ENCODE peak calls at places on chromosomes 2 and 18, in five cellular contexts. P, E, O, N and T are unnamed samples.

GRCh38 chr2:217090024-217090473 is 230.2 kb upstream of the TNP1 start:
- DNase-seq in P (no peak), E (peak), O (no peak), N (no peak), T (no peak)

GRCh38 chr2:349390-349789 is 61.5 kb upstream of the ALKAL2 start:
- DNase-seq in P (no peak), O (no peak), E (no peak), N (no peak), T (no peak)

GRCh38 chr2:171822520-171823297 is 71.3 kb downstream of the SLC25A12 start:
- DNase-seq in P (no peak), N (no peak), O (no peak), E (no peak), T (no peak)

GRCh38 chr2:42060718-42061619 is 13.1 kb downstream of the PKDCC start:
- DNase-seq in P (peak), E (peak), O (peak), N (peak), T (peak)

GRCh38 chr2:109213646-109214417 is 84.8 kb downstream of the SH3RF3 start:
- DNase-seq in N (peak), P (peak), E (peak), O (no peak), T (peak)

GRCh38 chr18:66395671-66396218 is 208.1 kb downstream of the CDH19 start:
- DNase-seq in N (no peak), P (no peak), E (no peak), O (peak), T (no peak)

GRCh38 chr2:24831736-24832421 is 38.7 kb downstream of the CENPO start:
- DNase-seq in E (no peak), O (peak), N (peak), P (peak), T (no peak)

GRCh38 chr2:40964509-40964908 is 512.6 kb upstream of the SLC8A1 start:
- DNase-seq in E (no peak), N (no peak), O (no peak), P (no peak), T (no peak)

GRCh38 chr18:34742761-34743366 is 32.8 kb downstream of the DTNA start:
- DNase-seq in O (no peak), E (no peak), N (no peak), P (no peak), T (no peak)

GRCh38 chr2:232249096-232249495 is 129.5 kb upstream of the ALPP start:
- DNase-seq in O (no peak), E (no peak), N (no peak), P (no peak), T (no peak)

GRCh38 chr2:53987336-53987921 is 16.6 kb upstream of the PSME4 start:
- DNase-seq in P (no peak), O (no peak), E (peak), N (no peak), T (peak)

GRCh38 chr2:237041231-237041630 is 44.5 kb upstream of the COPS8 start:
- DNase-seq in O (peak), P (no peak), E (no peak), N (no peak), T (no peak)

GRCh38 chr2:222492683-222493082 is 68.3 kb downstream of the SGPP2 start:
- DNase-seq in N (no peak), O (no peak), P (no peak), E (peak), T (no peak)

GRCh38 chr2:45857848-45858520 is 206.5 kb downstream of the PRKCE start:
- DNase-seq in N (no peak), E (no peak), P (no peak), O (no peak), T (no peak)

GRCh38 chr2:28274911-28275685 is 117.6 kb upstream of the FOSL2 start:
- DNase-seq in E (peak), N (no peak), O (no peak), P (peak), T (peak)

GRCh38 chr2:106284255-106284654 is 90.2 kb upstream of the UXS1 start:
- DNase-seq in O (no peak), E (no peak), P (peak), N (no peak), T (no peak)

GRCh38 chr2:12317853-12318426 is 398.8 kb upstream of the TRIB2 start:
- DNase-seq in O (no peak), P (no peak), N (no peak), E (peak), T (peak)

GRCh38 chr2:44528595-44528994 is 166.8 kb downstream of the CAMKMT start:
- DNase-seq in O (no peak), E (peak), P (no peak), N (no peak), T (peak)

GRCh38 chr2:197705912-197706838 is 1.0 kb downstream of the MARS2 start:
- DNase-seq in O (no peak), E (peak), P (peak), N (peak), T (no peak)

GRCh38 chr18:75208055-75208835 is 694 bp downstream of the PTGR3 start:
- DNase-seq in O (peak), N (peak), E (peak), P (peak), T (peak)

GRCh38 chr2:128835342-128835855 is 516.7 kb upstream of the HS6ST1 start:
- DNase-seq in P (no peak), E (no peak), O (no peak), N (no peak), T (no peak)

GRCh38 chr2:238945433-238946150 is 97.7 kb downstream of the TWIST2 start:
- DNase-seq in P (peak), N (peak), O (peak), E (peak), T (peak)

GRCh38 chr18:39296293-39296888 is 1730.8 kb upstream of the CELF4 start:
- DNase-seq in P (no peak), E (no peak), O (no peak), N (no peak), T (no peak)

GRCh38 chr18:50724631-50725235 is 95.1 kb downstream of the MRO start:
- DNase-seq in E (peak), O (peak), N (no peak), P (peak), T (no peak)

GRCh38 chr18:13530215-13530878 is 196.0 kb downstream of the FAM210A start:
- DNase-seq in P (no peak), N (no peak), E (no peak), O (no peak), T (no peak)

GRCh38 chr2:120765031-120765910 is 29.6 kb downstream of the GLI2 start:
- DNase-seq in N (peak), O (peak), P (peak), E (peak), T (peak)

GRCh38 chr2:217934321-217935131 is 68.3 kb downstream of the TNS1 start:
- DNase-seq in P (peak), O (peak), N (peak), E (peak), T (peak)

GRCh38 chr2:101188683-101189405 is 37.7 kb upstream of the TBC1D8 start:
- DNase-seq in O (no peak), E (peak), P (no peak), N (no peak), T (peak)

GRCh38 chr18:65468881-65469280 is 281.9 kb upstream of the CDH7 start:
- DNase-seq in N (no peak), P (no peak), O (no peak), E (no peak), T (no peak)

GRCh38 chr2:199457147-199458016 is at the start of gene SATB2:
- DNase-seq in P (peak), O (peak), N (peak), E (peak), T (peak)

GRCh38 chr2:10774394-10774793 is 38.2 kb downstream of the PDIA6 start:
- DNase-seq in P (peak), E (peak), O (peak), N (peak), T (no peak)

GRCh38 chr18:22169889-22170420 is 566 bp downstream of the GATA6 start:
- DNase-seq in O (peak), N (peak), E (peak), P (peak), T (peak)

GRCh38 chr2:207505180-207505579 is 24.6 kb upstream of the CREB1 start:
- DNase-seq in N (no peak), E (no peak), O (no peak), P (no peak), T (peak)

GRCh38 chr18:76405761-76406356 is 89.2 kb downstream of the ZNF516 start:
- DNase-seq in O (peak), N (peak), P (peak), E (peak), T (peak)

GRCh38 chr2:174901075-174901474 is 104.1 kb downstream of the CHN1 start:
- DNase-seq in N (no peak), O (no peak), P (no peak), E (peak), T (peak)

GRCh38 chr2:109396338-109397180 is 217.2 kb downstream of the SEPTIN10 start:
- DNase-seq in O (no peak), N (no peak), P (no peak), E (peak), T (peak)

GRCh38 chr2:240449764-240450531 is 14.5 kb downstream of the GPC1 start:
- DNase-seq in E (no peak), P (no peak), N (peak), O (peak), T (no peak)

GRCh38 chr2:31246184-31246852 is 12.4 kb downstream of the EHD3 start:
- DNase-seq in O (no peak), P (no peak), N (no peak), E (no peak), T (peak)

DNA sequence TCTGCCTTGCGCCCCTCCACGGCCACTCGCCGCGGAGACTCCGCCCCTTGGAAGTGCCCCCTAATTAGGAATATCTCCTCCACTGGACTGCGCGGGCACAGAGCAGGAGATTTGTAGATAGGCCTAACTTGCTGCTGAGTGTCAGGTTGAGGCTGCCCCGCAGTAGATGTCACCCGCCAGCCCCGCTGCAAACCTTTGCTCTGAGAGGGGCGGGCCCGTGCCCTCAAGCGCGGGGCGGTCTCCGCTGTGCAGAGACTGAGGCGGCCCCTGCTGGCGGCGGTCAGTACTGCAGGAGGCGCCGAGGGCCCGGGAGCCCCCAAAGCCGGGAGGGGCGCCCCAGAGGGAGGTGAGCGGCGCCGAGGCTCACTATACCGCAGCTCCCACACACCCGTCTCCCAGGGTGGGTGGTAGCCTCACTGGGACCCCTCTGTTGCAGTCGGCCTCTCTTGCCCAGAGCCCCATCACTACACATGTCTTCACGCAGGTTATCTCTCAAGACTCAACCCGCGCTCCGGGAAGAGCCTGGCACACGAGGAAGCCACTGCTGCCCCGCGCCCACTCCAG is 2.9 kb upstream of the NEURL3 start:
- DNase-seq in E (peak), O (peak), P (peak), N (peak), T (peak)
- H3K4me3 ChIP-seq in E (peak), O (peak), P (peak), N (peak), T (peak)

DNA sequence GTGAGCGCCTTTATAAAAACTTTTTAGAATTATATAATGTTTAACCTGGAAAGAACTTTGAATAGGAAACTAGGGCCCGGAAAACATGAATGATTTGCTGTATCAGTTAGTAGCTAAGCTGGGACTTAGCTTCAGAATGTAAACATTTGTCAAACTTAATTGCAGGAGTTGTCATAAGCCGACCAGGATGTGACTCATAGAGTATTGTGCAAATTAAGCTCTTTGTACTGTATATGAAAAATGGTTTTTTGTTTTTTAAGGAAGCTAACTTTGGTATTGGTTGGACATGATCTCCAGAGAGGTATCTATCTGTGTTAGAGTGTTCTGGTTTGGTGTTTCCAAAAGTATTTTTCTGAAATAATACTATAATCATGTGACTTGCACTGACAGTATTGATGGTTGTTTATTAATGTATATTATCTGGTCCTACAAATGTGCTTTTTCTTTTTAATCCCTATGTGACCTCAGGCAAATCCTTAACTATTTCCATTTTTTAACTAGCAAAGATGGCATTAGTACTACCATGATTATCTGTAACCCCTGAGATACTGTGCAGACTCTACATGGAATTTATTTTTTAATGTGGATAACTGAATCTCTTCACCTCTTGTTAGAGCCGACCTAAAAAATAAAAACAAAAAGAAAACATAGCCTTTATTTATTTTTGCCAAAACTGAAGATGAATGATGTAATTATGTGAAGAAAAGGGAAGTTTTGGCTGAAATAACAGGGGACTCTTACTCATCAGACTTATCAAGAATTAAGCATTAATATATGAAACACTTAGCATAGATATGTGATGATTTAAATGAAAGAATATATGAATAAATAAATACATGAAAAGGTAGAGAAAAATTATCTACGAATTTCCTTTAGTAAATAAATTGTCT is 11.7 kb downstream of the YIPF4 start:
- DNase-seq in E (peak), O (no peak), N (no peak), P (no peak), T (peak)
- H3K4me3 ChIP-seq in E (no peak), O (no peak), N (no peak), P (no peak), T (no peak)

DNA sequence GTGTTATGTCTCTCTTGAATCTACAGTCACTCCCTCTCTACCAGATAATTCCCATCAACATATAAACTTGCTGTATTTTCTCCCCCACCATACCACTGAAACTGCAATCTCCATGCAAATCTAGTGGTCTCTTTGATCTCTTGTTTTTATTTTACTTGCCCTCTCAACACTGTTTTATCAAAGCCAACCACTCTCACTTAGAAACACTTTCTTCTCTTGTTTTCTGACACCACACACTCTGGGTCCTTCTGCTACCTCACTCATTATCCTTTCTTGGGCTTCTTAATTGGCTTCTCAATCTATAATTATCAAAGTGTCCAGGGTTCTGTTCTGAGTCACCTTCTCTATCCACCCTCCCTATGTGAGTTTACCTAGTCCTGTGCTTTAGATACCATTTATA is 2.0 kb upstream of the MCFD2 start:
- DNase-seq in N (no peak), E (no peak), P (no peak), O (no peak), T (no peak)
- H3K4me3 ChIP-seq in N (no peak), E (no peak), P (no peak), O (no peak), T (no peak)

GRCh38 chr2:176103634-176104337 is 3.3 kb upstream of the HOXD11 start:
- DNase-seq in N (no peak), P (no peak), O (no peak), E (no peak), T (no peak)

GRCh38 chr2:176105078-176105726 is 1.9 kb upstream of the HOXD11 start:
- DNase-seq in P (no peak), E (no peak), N (no peak), O (no peak), T (no peak)

GRCh38 chr2:176102309-176102866 is 2.8 kb downstream of the HOXD12 start:
- DNase-seq in E (no peak), N (no peak), P (no peak), O (no peak), T (no peak)

GRCh38 chr2:176105727-176106635 is 1.1 kb upstream of the HOXD11 start:
- DNase-seq in N (no peak), O (peak), P (no peak), E (no peak), T (no peak)

DNA sequence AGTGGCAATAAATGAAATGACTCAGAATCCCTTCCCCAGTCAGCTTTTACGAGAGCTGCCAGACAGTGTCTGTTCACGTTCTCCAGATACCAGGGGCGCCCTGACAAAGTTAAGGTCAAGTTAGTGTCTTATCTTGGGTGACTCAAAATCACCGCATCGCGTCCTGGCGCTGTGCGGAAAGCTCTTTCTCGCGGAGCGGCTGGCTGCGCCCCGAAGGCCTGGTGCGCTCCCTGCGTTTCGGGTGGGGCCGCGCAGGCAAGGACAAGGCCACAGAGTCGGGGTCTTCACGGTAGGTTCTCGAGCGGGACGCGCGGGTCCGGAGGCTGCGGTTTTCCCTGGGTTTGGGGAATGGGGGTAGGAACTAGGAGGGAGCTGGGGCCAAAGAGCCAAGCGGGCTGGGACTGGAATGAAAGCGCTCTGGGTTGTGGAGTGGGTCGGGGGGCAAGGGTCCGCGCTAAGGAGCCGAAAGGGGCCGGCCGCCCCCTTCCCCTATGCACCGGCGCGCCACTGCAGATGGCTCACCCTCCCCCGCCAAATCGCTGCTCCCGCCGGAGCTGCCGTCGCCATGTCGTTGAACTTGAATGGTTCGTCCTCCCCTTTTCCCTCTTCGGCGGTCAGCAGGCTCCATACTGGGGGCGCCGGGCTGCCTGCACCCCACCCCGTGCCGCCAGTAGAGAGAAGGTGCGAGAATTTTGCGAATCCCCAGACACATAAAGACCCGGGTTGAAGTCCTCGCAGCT is 2.6 kb upstream of the HOXD11 start:
- DNase-seq in N (no peak), P (no peak), O (peak), E (no peak), T (no peak)
- H3K4me3 ChIP-seq in N (peak), P (no peak), O (no peak), E (no peak), T (no peak)

GRCh38 chr18:49055787-49056186 is 105.0 kb upstream of the SMAD7 start:
- DNase-seq in P (peak), O (peak), N (peak), E (peak), T (peak)

GRCh38 chr18:49061906-49062831 is 111.4 kb upstream of the SMAD7 start:
- DNase-seq in E (no peak), P (no peak), O (no peak), N (no peak), T (no peak)

GRCh38 chr18:49061239-49061905 is 110.6 kb upstream of the SMAD7 start:
- DNase-seq in E (no peak), P (no peak), N (no peak), O (peak), T (no peak)

GRCh38 chr18:49062832-49063226 is 112.1 kb upstream of the SMAD7 start:
- DNase-seq in P (no peak), O (no peak), N (no peak), E (no peak), T (no peak)

DNA sequence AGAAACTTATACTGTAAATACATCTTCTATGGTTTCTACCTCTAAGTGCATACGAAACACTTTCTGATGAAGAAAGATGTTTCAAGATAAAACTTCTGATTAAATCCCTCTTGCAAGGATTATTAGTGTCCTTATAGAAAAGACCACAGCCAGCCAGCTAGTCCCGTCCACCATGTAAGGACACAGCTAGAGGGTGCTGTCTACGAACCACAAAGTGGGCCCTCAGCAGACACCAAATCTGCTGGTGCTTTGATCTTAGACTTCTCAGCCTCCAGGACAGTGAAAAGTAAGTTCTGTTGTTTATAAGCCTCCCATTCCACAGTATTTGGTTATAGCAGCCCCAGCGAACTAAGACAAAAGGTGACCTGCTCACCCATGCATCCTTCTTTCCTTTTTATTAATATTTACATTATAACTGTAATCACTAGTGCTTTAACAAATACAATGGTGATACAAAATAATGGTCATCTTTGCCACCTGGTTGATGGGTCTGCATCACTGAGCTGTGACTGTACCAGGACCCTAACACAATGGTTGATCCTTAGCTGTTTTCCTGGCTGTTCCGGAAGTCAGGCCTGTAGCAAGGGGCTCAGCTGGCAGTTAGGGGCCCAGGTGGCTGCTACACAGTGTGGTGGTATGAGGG is 108.4 kb upstream of the SMAD7 start:
- DNase-seq in E (no peak), O (no peak), N (no peak), P (no peak), T (peak)
- H3K4me3 ChIP-seq in E (no peak), O (no peak), N (no peak), P (no peak), T (no peak)